ENCODE peak calls at places on chromosomes 16 and 17, in eight cellular contexts. V is stomach; F is skeletal muscle cell; U is HEK293T; C is left ventricle myocardium superior; X is colonic mucosa; D is activated CD4-positive, alpha-beta T cell treated with anti-CD3 and anti-CD28 coated beads, Interleukin-2, amount 50 U/mL, for 24 hours; I is A549. G is an unnamed sample.

GRCh38 chr17:1939979-1940809 is 84.9 kb downstream of the RTN4RL1 start:
- DNase-seq in F (peak; percentile 20), C (no peak), V (no peak), X (peak; percentile 43), D (no peak), I (no peak), U (no peak), G (no peak)

GRCh38 chr17:57879437-57880085 is 29.7 kb upstream of the MRPS23 start:
- DNase-seq in V (no peak), F (no peak), U (no peak), X (no peak), I (peak; percentile 82), D (no peak), C (no peak), G (no peak)

GRCh38 chr16:18069683-18070082 is 266.9 kb downstream of the NPIPA8 start:
- DNase-seq in C (no peak), X (no peak), U (no peak), F (no peak), V (no peak), D (no peak), I (no peak), G (no peak)

GRCh38 chr17:80286638-80286960 is 25.9 kb downstream of the RNF213 start:
- DNase-seq in D (no peak), F (no peak), I (no peak), X (no peak), C (peak; percentile 16), V (no peak), U (no peak), G (no peak)

GRCh38 chr16:3045758-3046505 is 429 bp upstream of the MMP25 start:
- DNase-seq in C (no peak), F (no peak), D (no peak), X (no peak), I (no peak), U (peak; percentile 47), V (no peak), G (no peak)

GRCh38 chr17:78324391-78325075 is 35.3 kb downstream of the SOCS3 start:
- DNase-seq in F (peak; percentile 82), C (peak; percentile 92), V (no peak), X (peak; percentile 65), D (no peak), I (peak; percentile 66), U (no peak), G (peak; percentile 91)

GRCh38 chr17:82468692-82469091 is 10.2 kb downstream of the NARF start:
- DNase-seq in I (no peak), X (no peak), U (no peak), F (no peak), D (no peak), C (no peak), V (no peak), G (no peak)

GRCh38 chr17:4858880-4859260 is 25.7 kb downstream of the MINK1 start:
- DNase-seq in F (no peak), V (peak; percentile 59), U (no peak), I (no peak), X (peak; percentile 35), C (peak; percentile 79), D (no peak), G (peak; percentile 35)

GRCh38 chr17:74842599-74843351 is 16.9 kb downstream of the GRIN2C start:
- DNase-seq in C (peak; percentile 90), F (peak; percentile 13), D (no peak), I (peak; percentile 82), V (peak; percentile 75), U (peak; percentile 89), X (peak; percentile 67), G (peak; percentile 53)

GRCh38 chr16:74700206-74701040 is at the start of gene MLKL:
- DNase-seq in V (peak; percentile 65), X (peak; percentile 69), F (no peak), C (peak; percentile 69), D (peak; percentile 27), I (peak; percentile 66), U (no peak), G (peak; percentile 45)

GRCh38 chr17:74176546-74177001 is 26.9 kb upstream of the RPL38 start:
- DNase-seq in X (peak; percentile 64), I (peak; percentile 74), U (peak; percentile 81), F (no peak), V (peak; percentile 63), C (peak; percentile 60), D (peak; percentile 23), G (peak; percentile 57)

GRCh38 chr17:49315974-49316570 is 46.0 kb downstream of the ZNF652 start:
- DNase-seq in F (no peak), U (no peak), I (no peak), D (no peak), X (no peak), C (no peak), V (no peak), G (no peak)

GRCh38 chr17:81039854-81040758 is 5.2 kb downstream of the BAIAP2 start:
- DNase-seq in U (no peak), I (peak; percentile 42), C (no peak), D (no peak), X (no peak), F (no peak), V (no peak), G (peak; percentile 75)

GRCh38 chr16:27824786-27825185 is 238.7 kb downstream of the GSG1L start:
- DNase-seq in F (no peak), U (no peak), C (no peak), I (no peak), X (no peak), V (no peak), D (no peak), G (no peak)

GRCh38 chr16:19604911-19605310 is 49.4 kb downstream of the VPS35L start:
- DNase-seq in I (no peak), F (no peak), D (no peak), U (no peak), C (no peak), X (no peak), V (no peak), G (no peak)

GRCh38 chr17:78563189-78564145 is 13.7 kb downstream of the DNAH17 start:
- DNase-seq in U (no peak), X (no peak), C (peak; percentile 68), V (peak; percentile 71), D (no peak), F (no peak), I (no peak), G (no peak)

GRCh38 chr17:79626156-79626890 is 15.5 kb upstream of the RBFOX3 start:
- DNase-seq in F (no peak), U (no peak), C (no peak), V (no peak), I (no peak), D (no peak), X (no peak), G (no peak)

GRCh38 chr16:72210571-72210970 is 38.6 kb upstream of the PMFBP1 start:
- DNase-seq in D (no peak), X (no peak), V (no peak), F (no peak), I (no peak), C (no peak), U (no peak), G (no peak)

G was measured in AG10803.